ENCODE peak calls at places on chromosome 7, in ten cellular contexts. U is astrocyte of the spinal cord; G is A172; T is activated CD4-positive, alpha-beta memory T cell treated with anti-CD3 and anti-CD28 coated beads, Interleukin-2, amount 10 ng/mL, durations not matched to agents 7 days and 5 days; C is NCI-H69; S is posterior cingulate gyrus; M is AG08396; O is left lobe of liver; L is ELR; R is occipital lobe. B is an unnamed sample.
A peak's percentile ranks its signal among the peaks of the same experiment; 100 is the strongest.

GRCh38 chr7:95636140-95636539 is 39.8 kb upstream of the PDK4 start:
- DNase-seq in G (no peak), R (no peak), O (no peak), U (peak; percentile 47), T (no peak), M (no peak), S (no peak), L (peak; percentile 47), C (no peak), B (no peak)

GRCh38 chr7:73742753-73743641 is 4.4 kb upstream of the ABHD11 start:
- DNase-seq in L (no peak), G (peak; percentile 56), U (peak; percentile 20), M (no peak), O (peak; percentile 97), T (no peak), S (no peak), R (no peak), C (peak; percentile 99), B (no peak)

GRCh38 chr7:23332881-23333612 is 33.9 kb downstream of the MALSU1 start:
- DNase-seq in G (no peak), R (no peak), M (no peak), O (peak; percentile 49), U (no peak), L (no peak), T (no peak), C (peak; percentile 40), S (no peak), B (no peak)

GRCh38 chr7:80361948-80362347 is 149.9 kb downstream of the GNAT3 start:
- DNase-seq in M (no peak), G (no peak), S (no peak), O (no peak), U (no peak), C (peak; percentile 40), T (no peak), R (no peak), L (peak; percentile 6), B (no peak)

GRCh38 chr7:2301510-2301860 is 12.8 kb downstream of the SNX8 start:
- DNase-seq in T (no peak), G (no peak), U (no peak), O (no peak), R (no peak), C (no peak), S (no peak), M (peak; percentile 20), L (peak; percentile 53), B (no peak)

GRCh38 chr7:122674502-122674901 is 24.4 kb downstream of the RNF133 start:
- DNase-seq in C (no peak), S (no peak), M (peak; percentile 14), G (peak; percentile 35), R (no peak), U (peak; percentile 94), L (no peak), T (no peak), O (no peak), B (no peak)

GRCh38 chr7:116499168-116500070 is at the start of gene CAV2:
- DNase-seq in R (no peak), C (peak; percentile 72), U (peak; percentile 50), T (peak; percentile 18), S (peak; percentile 9), M (peak; percentile 86), G (peak; percentile 49), L (peak; percentile 72), O (peak; percentile 83), B (peak; percentile 72)

GRCh38 chr7:1045038-1045726 is 836 bp downstream of the GPR146 start:
- DNase-seq in R (no peak), L (no peak), T (no peak), U (no peak), G (no peak), S (no peak), C (no peak), M (no peak), O (peak; percentile 58), B (no peak)

GRCh38 chr7:47193003-47193402 is 388.9 kb downstream of the TNS3 start:
- DNase-seq in U (no peak), S (no peak), O (no peak), R (no peak), L (no peak), M (no peak), C (no peak), G (no peak), T (no peak), B (no peak)

GRCh38 chr7:99102361-99102760 is 41.5 kb downstream of the SMURF1 start:
- DNase-seq in C (no peak), T (no peak), U (no peak), S (no peak), L (peak; percentile 75), R (no peak), G (no peak), M (no peak), O (no peak), B (no peak)

GRCh38 chr7:28536259-28536658 is 123.9 kb downstream of the CREB5 start:
- DNase-seq in R (no peak), C (no peak), O (no peak), M (peak; percentile 46), S (no peak), L (peak; percentile 36), G (no peak), T (no peak), U (peak; percentile 21), B (no peak)

GRCh38 chr7:131466735-131467365 is 89.6 kb downstream of the PODXL start:
- DNase-seq in R (no peak), C (peak; percentile 66), T (no peak), S (no peak), U (no peak), G (no peak), O (no peak), L (no peak), M (no peak), B (no peak)

GRCh38 chr7:149866817-149867447 is 6.8 kb upstream of the ATP6V0E2 start:
- DNase-seq in L (no peak), T (no peak), S (no peak), C (no peak), G (no peak), M (peak; percentile 56), O (no peak), U (peak; percentile 46), R (no peak), B (no peak)

GRCh38 chr7:36116347-36117200 is 36.5 kb upstream of the EEPD1 start:
- DNase-seq in O (no peak), U (peak; percentile 13), C (no peak), T (no peak), M (no peak), R (no peak), L (peak; percentile 82), S (no peak), G (peak; percentile 47), B (no peak)

B was measured in right atrium auricular region.